ENCODE peak calls at places on chromosomes 2 and 18, in eight cellular contexts. One of them, this sample, is unnamed.

GRCh38 chr18:63823516-63824219 is 48.5 kb downstream of the SERPINB7 start:
- DNase-seq in fibroblast of mammary gland: peak
- DNase-seq in cardiac muscle cell: peak
- DNase-seq in adrenal gland: peak
- DNase-seq in spleen: no peak
- DNase-seq in heart right ventricle: peak
- DNase-seq in astrocyte of the cerebellum: no peak
- DNase-seq in Peyer's patch: peak
- DNase-seq in this sample: no peak

GRCh38 chr2:161171595-161171929 is 11.3 kb downstream of the TANK start:
- DNase-seq in cardiac muscle cell: peak
- DNase-seq in adrenal gland: no peak
- DNase-seq in astrocyte of the cerebellum: no peak
- DNase-seq in heart right ventricle: no peak
- DNase-seq in Peyer's patch: no peak
- DNase-seq in spleen: no peak
- DNase-seq in fibroblast of mammary gland: peak
- DNase-seq in this sample: peak

GRCh38 chr2:12501469-12502147 is 215.1 kb upstream of the TRIB2 start:
- DNase-seq in Peyer's patch: peak
- DNase-seq in adrenal gland: no peak
- DNase-seq in heart right ventricle: peak
- DNase-seq in fibroblast of mammary gland: peak
- DNase-seq in cardiac muscle cell: no peak
- DNase-seq in spleen: peak
- DNase-seq in astrocyte of the cerebellum: no peak
- DNase-seq in this sample: no peak

GRCh38 chr2:68258854-68259253 is 6.5 kb upstream of the PPP3R1 start:
- DNase-seq in adrenal gland: no peak
- DNase-seq in fibroblast of mammary gland: no peak
- DNase-seq in heart right ventricle: no peak
- DNase-seq in astrocyte of the cerebellum: no peak
- DNase-seq in spleen: no peak
- DNase-seq in Peyer's patch: no peak
- DNase-seq in cardiac muscle cell: no peak
- DNase-seq in this sample: no peak

GRCh38 chr18:49756671-49757362 is 56.5 kb downstream of the ACAA2 start:
- DNase-seq in heart right ventricle: no peak
- DNase-seq in adrenal gland: no peak
- DNase-seq in spleen: no peak
- DNase-seq in fibroblast of mammary gland: no peak
- DNase-seq in cardiac muscle cell: no peak
- DNase-seq in Peyer's patch: no peak
- DNase-seq in astrocyte of the cerebellum: no peak
- DNase-seq in this sample: no peak

GRCh38 chr18:45628979-45629958 is 14.0 kb downstream of the SLC14A2 start:
- DNase-seq in Peyer's patch: no peak
- DNase-seq in fibroblast of mammary gland: peak
- DNase-seq in astrocyte of the cerebellum: no peak
- DNase-seq in spleen: peak
- DNase-seq in adrenal gland: no peak
- DNase-seq in cardiac muscle cell: peak
- DNase-seq in heart right ventricle: no peak
- DNase-seq in this sample: peak

GRCh38 chr2:231483398-231484329 is 19.4 kb upstream of the NCL start:
- DNase-seq in astrocyte of the cerebellum: no peak
- DNase-seq in Peyer's patch: peak
- DNase-seq in fibroblast of mammary gland: peak
- DNase-seq in adrenal gland: no peak
- DNase-seq in spleen: peak
- DNase-seq in cardiac muscle cell: peak
- DNase-seq in heart right ventricle: peak
- DNase-seq in this sample: no peak

GRCh38 chr2:191222952-191223351 is 22.3 kb upstream of the MYO1B start:
- DNase-seq in astrocyte of the cerebellum: no peak
- DNase-seq in heart right ventricle: no peak
- DNase-seq in spleen: no peak
- DNase-seq in cardiac muscle cell: peak
- DNase-seq in adrenal gland: no peak
- DNase-seq in fibroblast of mammary gland: peak
- DNase-seq in Peyer's patch: no peak
- DNase-seq in this sample: no peak

GRCh38 chr18:61203151-61203550 is 130.1 kb upstream of the CDH20 start:
- DNase-seq in Peyer's patch: no peak
- DNase-seq in heart right ventricle: no peak
- DNase-seq in astrocyte of the cerebellum: peak
- DNase-seq in cardiac muscle cell: no peak
- DNase-seq in adrenal gland: no peak
- DNase-seq in fibroblast of mammary gland: peak
- DNase-seq in spleen: no peak
- DNase-seq in this sample: no peak

GRCh38 chr2:190378883-190379237 is 29.3 kb upstream of the MFSD6 start:
- DNase-seq in cardiac muscle cell: no peak
- DNase-seq in Peyer's patch: no peak
- DNase-seq in astrocyte of the cerebellum: no peak
- DNase-seq in spleen: no peak
- DNase-seq in adrenal gland: no peak
- DNase-seq in heart right ventricle: no peak
- DNase-seq in fibroblast of mammary gland: no peak
- DNase-seq in this sample: no peak

GRCh38 chr2:25380586-25381360 is 39.0 kb upstream of the DNMT3A start:
- DNase-seq in heart right ventricle: no peak
- DNase-seq in adrenal gland: no peak
- DNase-seq in fibroblast of mammary gland: no peak
- DNase-seq in astrocyte of the cerebellum: no peak
- DNase-seq in Peyer's patch: peak
- DNase-seq in cardiac muscle cell: no peak
- DNase-seq in spleen: peak
- DNase-seq in this sample: no peak

GRCh38 chr2:133139847-133140533 is 428.3 kb downstream of the NCKAP5 start:
- DNase-seq in heart right ventricle: no peak
- DNase-seq in Peyer's patch: no peak
- DNase-seq in astrocyte of the cerebellum: no peak
- DNase-seq in adrenal gland: no peak
- DNase-seq in cardiac muscle cell: no peak
- DNase-seq in fibroblast of mammary gland: no peak
- DNase-seq in spleen: no peak
- DNase-seq in this sample: no peak

GRCh38 chr2:120803085-120803484 is 67.4 kb downstream of the GLI2 start:
- DNase-seq in cardiac muscle cell: no peak
- DNase-seq in adrenal gland: no peak
- DNase-seq in heart right ventricle: no peak
- DNase-seq in astrocyte of the cerebellum: no peak
- DNase-seq in spleen: no peak
- DNase-seq in Peyer's patch: no peak
- DNase-seq in fibroblast of mammary gland: no peak
- DNase-seq in this sample: no peak

GRCh38 chr2:30422437-30422805 is 24.6 kb upstream of the LCLAT1 start:
- DNase-seq in heart right ventricle: no peak
- DNase-seq in astrocyte of the cerebellum: no peak
- DNase-seq in cardiac muscle cell: peak
- DNase-seq in fibroblast of mammary gland: peak
- DNase-seq in adrenal gland: no peak
- DNase-seq in Peyer's patch: peak
- DNase-seq in spleen: peak
- DNase-seq in this sample: no peak

GRCh38 chr2:114489143-114489542 is 46.7 kb downstream of the DPP10 start:
- DNase-seq in adrenal gland: no peak
- DNase-seq in astrocyte of the cerebellum: no peak
- DNase-seq in heart right ventricle: no peak
- DNase-seq in Peyer's patch: no peak
- DNase-seq in cardiac muscle cell: peak
- DNase-seq in spleen: no peak
- DNase-seq in fibroblast of mammary gland: no peak
- DNase-seq in this sample: no peak

GRCh38 chr2:55363636-55364035 is 56.0 kb downstream of the CCDC88A start:
- DNase-seq in spleen: no peak
- DNase-seq in cardiac muscle cell: no peak
- DNase-seq in astrocyte of the cerebellum: no peak
- DNase-seq in fibroblast of mammary gland: no peak
- DNase-seq in Peyer's patch: no peak
- DNase-seq in heart right ventricle: no peak
- DNase-seq in adrenal gland: no peak
- DNase-seq in this sample: no peak

GRCh38 chr2:141021109-141021508 is 1109.7 kb downstream of the LRP1B start:
- DNase-seq in cardiac muscle cell: peak
- DNase-seq in adrenal gland: no peak
- DNase-seq in fibroblast of mammary gland: peak
- DNase-seq in heart right ventricle: no peak
- DNase-seq in Peyer's patch: no peak
- DNase-seq in astrocyte of the cerebellum: peak
- DNase-seq in spleen: no peak
- DNase-seq in this sample: peak

GRCh38 chr18:60693426-60693825 is 320.9 kb upstream of the MC4R start:
- DNase-seq in cardiac muscle cell: no peak
- DNase-seq in adrenal gland: no peak
- DNase-seq in fibroblast of mammary gland: peak
- DNase-seq in heart right ventricle: no peak
- DNase-seq in astrocyte of the cerebellum: no peak
- DNase-seq in spleen: no peak
- DNase-seq in Peyer's patch: no peak
- DNase-seq in this sample: no peak

GRCh38 chr2:145431181-145431951 is 911.4 kb upstream of the ZEB2 start:
- DNase-seq in Peyer's patch: no peak
- DNase-seq in fibroblast of mammary gland: no peak
- DNase-seq in cardiac muscle cell: peak
- DNase-seq in adrenal gland: no peak
- DNase-seq in heart right ventricle: no peak
- DNase-seq in spleen: no peak
- DNase-seq in astrocyte of the cerebellum: no peak
- DNase-seq in this sample: no peak

DNA sequence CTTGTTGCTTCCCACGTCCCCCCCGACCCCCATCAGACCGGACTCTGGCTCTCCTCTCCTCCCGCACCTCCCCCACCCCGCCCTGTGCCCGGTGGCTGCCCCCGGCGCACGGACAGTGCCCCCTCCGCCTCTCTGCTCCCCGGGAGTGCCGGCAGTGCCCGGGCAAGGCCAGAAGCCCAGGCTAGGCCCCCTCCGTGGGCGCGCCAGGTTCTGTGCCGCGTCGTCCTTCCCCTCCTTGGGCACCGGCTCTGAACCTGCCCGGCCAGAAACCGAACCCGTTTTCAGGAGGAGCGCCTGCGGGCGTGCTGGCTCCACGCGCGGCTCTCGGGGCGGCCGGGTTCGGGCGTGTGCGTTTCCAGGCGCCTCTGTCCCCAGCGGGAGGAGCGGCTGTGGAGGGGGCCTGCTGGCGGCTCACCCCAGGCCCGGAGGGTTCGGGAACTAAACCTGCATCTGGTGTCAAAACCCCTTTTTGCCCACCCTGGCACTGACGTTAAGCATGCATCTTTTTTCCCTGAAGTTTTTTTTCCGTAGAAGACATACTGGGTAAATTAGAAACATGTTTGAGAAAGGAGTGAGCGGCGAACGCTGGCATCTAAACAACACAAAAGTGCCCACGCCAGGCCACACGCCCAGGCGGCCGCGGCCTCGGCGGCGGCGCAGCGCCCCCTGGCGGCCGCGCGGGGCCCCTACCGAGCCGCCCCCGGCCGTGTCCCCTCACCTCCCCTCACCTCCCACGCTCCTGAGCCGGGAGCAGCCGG is 123.9 kb upstream of the SLC1A4 start:
- DNase-seq in Peyer's patch: peak
- DNase-seq in adrenal gland: peak
- DNase-seq in spleen: peak
- DNase-seq in fibroblast of mammary gland: peak
- DNase-seq in heart right ventricle: peak
- DNase-seq in cardiac muscle cell: peak
- DNase-seq in astrocyte of the cerebellum: no peak
- DNase-seq in this sample: no peak
- H3K4me3 ChIP-seq in Peyer's patch: peak
- H3K4me3 ChIP-seq in adrenal gland: no peak
- H3K4me3 ChIP-seq in spleen: peak
- H3K4me3 ChIP-seq in fibroblast of mammary gland: peak
- H3K4me3 ChIP-seq in heart right ventricle: peak
- H3K4me3 ChIP-seq in cardiac muscle cell: peak
- H3K4me3 ChIP-seq in astrocyte of the cerebellum: peak
- H3K4me3 ChIP-seq in this sample: peak

GRCh38 chr2:22902662-22903165 is 482.3 kb upstream of the KLHL29 start:
- DNase-seq in heart right ventricle: no peak
- DNase-seq in cardiac muscle cell: no peak
- DNase-seq in adrenal gland: no peak
- DNase-seq in fibroblast of mammary gland: no peak
- DNase-seq in Peyer's patch: no peak
- DNase-seq in spleen: no peak
- DNase-seq in astrocyte of the cerebellum: no peak
- DNase-seq in this sample: no peak

GRCh38 chr2:22907330-22907729 is 477.6 kb upstream of the KLHL29 start:
- DNase-seq in heart right ventricle: no peak
- DNase-seq in cardiac muscle cell: no peak
- DNase-seq in adrenal gland: no peak
- DNase-seq in Peyer's patch: no peak
- DNase-seq in fibroblast of mammary gland: no peak
- DNase-seq in spleen: no peak
- DNase-seq in astrocyte of the cerebellum: no peak
- DNase-seq in this sample: no peak

GRCh38 chr2:22901471-22901870 is 483.5 kb upstream of the KLHL29 start:
- DNase-seq in Peyer's patch: no peak
- DNase-seq in astrocyte of the cerebellum: no peak
- DNase-seq in cardiac muscle cell: no peak
- DNase-seq in spleen: no peak
- DNase-seq in adrenal gland: no peak
- DNase-seq in heart right ventricle: no peak
- DNase-seq in fibroblast of mammary gland: no peak
- DNase-seq in this sample: no peak

GRCh38 chr2:22903616-22904015 is 481.4 kb upstream of the KLHL29 start:
- DNase-seq in heart right ventricle: no peak
- DNase-seq in adrenal gland: no peak
- DNase-seq in fibroblast of mammary gland: no peak
- DNase-seq in Peyer's patch: no peak
- DNase-seq in cardiac muscle cell: no peak
- DNase-seq in astrocyte of the cerebellum: no peak
- DNase-seq in spleen: no peak
- DNase-seq in this sample: no peak

GRCh38 chr2:22904126-22904684 is 480.8 kb upstream of the KLHL29 start:
- DNase-seq in Peyer's patch: peak
- DNase-seq in spleen: no peak
- DNase-seq in astrocyte of the cerebellum: no peak
- DNase-seq in adrenal gland: no peak
- DNase-seq in heart right ventricle: peak
- DNase-seq in fibroblast of mammary gland: peak
- DNase-seq in cardiac muscle cell: peak
- DNase-seq in this sample: no peak
- TF ChIP-seq CTCF in Peyer's patch: no peak
- TF ChIP-seq CTCF in spleen: peak
- TF ChIP-seq CTCF in astrocyte of the cerebellum: peak
- TF ChIP-seq CTCF in adrenal gland: peak
- TF ChIP-seq CTCF in heart right ventricle: peak
- TF ChIP-seq CTCF in fibroblast of mammary gland: peak
- TF ChIP-seq CTCF in cardiac muscle cell: peak
- TF ChIP-seq CTCF in this sample: peak

GRCh38 chr2:43832457-43832856 is 6.2 kb downstream of the ABCG5 start:
- DNase-seq in fibroblast of mammary gland: peak
- DNase-seq in cardiac muscle cell: peak
- DNase-seq in adrenal gland: no peak
- DNase-seq in Peyer's patch: peak
- DNase-seq in spleen: no peak
- DNase-seq in heart right ventricle: no peak
- DNase-seq in astrocyte of the cerebellum: no peak
- DNase-seq in this sample: no peak
- H3K4me3 ChIP-seq in fibroblast of mammary gland: no peak
- H3K4me3 ChIP-seq in cardiac muscle cell: no peak
- H3K4me3 ChIP-seq in adrenal gland: no peak
- H3K4me3 ChIP-seq in Peyer's patch: peak
- H3K4me3 ChIP-seq in spleen: no peak
- H3K4me3 ChIP-seq in heart right ventricle: no peak
- H3K4me3 ChIP-seq in astrocyte of the cerebellum: no peak
- H3K4me3 ChIP-seq in this sample: no peak

GRCh38 chr2:166516712-166517303 is 22.8 kb upstream of the SCN7A start:
- DNase-seq in cardiac muscle cell: peak
- DNase-seq in heart right ventricle: no peak
- DNase-seq in fibroblast of mammary gland: peak
- DNase-seq in adrenal gland: no peak
- DNase-seq in spleen: no peak
- DNase-seq in Peyer's patch: no peak
- DNase-seq in astrocyte of the cerebellum: peak
- DNase-seq in this sample: no peak
- TF ChIP-seq CTCF in cardiac muscle cell: peak
- TF ChIP-seq CTCF in heart right ventricle: peak
- TF ChIP-seq CTCF in fibroblast of mammary gland: peak
- TF ChIP-seq CTCF in adrenal gland: peak
- TF ChIP-seq CTCF in spleen: peak
- TF ChIP-seq CTCF in Peyer's patch: no peak
- TF ChIP-seq CTCF in astrocyte of the cerebellum: peak
- TF ChIP-seq CTCF in this sample: peak